ENCODE peak calls at places on chromosome 3, in nine cellular contexts. B is right atrium auricular region, S is endothelial cell, I is GM13976, F is transverse colon, G is AG04450, M is progenitor cell of endocrine pancreas, E is mammary epithelial cell, W is WTC11. P is an unnamed sample.

GRCh38 chr3:134682196-134682880 is 31.5 kb upstream of the KY start:
- DNase-seq in I (no peak), W (no peak), M (no peak), F (no peak), E (no peak), S (no peak), G (no peak), B (no peak), P (no peak)

GRCh38 chr3:101602731-101603130 is 28.8 kb downstream of the PCNP start:
- DNase-seq in B (no peak), E (no peak), W (no peak), S (no peak), F (no peak), G (no peak), I (no peak), M (no peak), P (no peak)

GRCh38 chr3:74592359-74592758 is 22.1 kb downstream of the CNTN3 start:
- DNase-seq in S (no peak), B (no peak), W (no peak), F (no peak), M (no peak), E (no peak), G (no peak), I (no peak), P (no peak)

GRCh38 chr3:135753506-135753905 is 212.0 kb upstream of the PPP2R3A start:
- DNase-seq in I (no peak), M (no peak), G (no peak), B (no peak), W (no peak), E (no peak), S (no peak), F (no peak), P (no peak)

GRCh38 chr3:44042772-44043171 is 198.9 kb upstream of the TOPAZ1 start:
- DNase-seq in S (no peak), E (no peak), B (no peak), W (no peak), F (no peak), I (no peak), G (no peak), M (no peak), P (no peak)

GRCh38 chr3:69246612-69247011 is 124.2 kb upstream of the LMOD3 start:
- DNase-seq in B (no peak), S (no peak), E (no peak), G (no peak), F (no peak), W (no peak), M (no peak), I (no peak), P (no peak)

GRCh38 chr3:129278970-129279906 is 568 bp downstream of the HMCES start:
- DNase-seq in W (peak; percentile 57), E (peak; percentile 78), M (peak; percentile 43), B (peak; percentile 67), F (peak; percentile 47), S (peak; percentile 56), G (no peak), I (peak; percentile 56), P (peak; percentile 42)

GRCh38 chr3:196941846-196942225 is 492 bp downstream of the NCBP2 start:
- DNase-seq in G (no peak), M (no peak), B (no peak), I (peak; percentile 76), W (peak; percentile 61), F (peak; percentile 60), E (no peak), S (peak; percentile 59), P (peak; percentile 67)

GRCh38 chr3:151169262-151169661 is 33.8 kb downstream of the GPR171 start:
- DNase-seq in E (no peak), S (no peak), F (no peak), M (no peak), B (no peak), I (no peak), G (no peak), W (no peak), P (no peak)

GRCh38 chr3:46359748-46360509 is 6.0 kb downstream of the CCR2 start:
- DNase-seq in F (no peak), G (no peak), M (no peak), E (no peak), S (no peak), B (no peak), W (no peak), I (no peak), P (no peak)

GRCh38 chr3:154730221-154730620 is 300.2 kb upstream of the GPR149 start:
- DNase-seq in E (no peak), W (no peak), I (no peak), F (no peak), S (no peak), G (no peak), M (no peak), B (no peak), P (no peak)

GRCh38 chr3:70298385-70298784 is 14.1 kb downstream of the MDFIC2 start:
- DNase-seq in S (no peak), F (no peak), W (no peak), B (no peak), I (no peak), G (no peak), E (no peak), M (no peak), P (no peak)

GRCh38 chr3:128226794-128227399 is 73.6 kb downstream of the EEFSEC start:
- DNase-seq in I (peak; percentile 73), E (peak; percentile 9), M (peak; percentile 64), F (no peak), B (no peak), G (no peak), W (peak; percentile 78), S (peak; percentile 77), P (peak; percentile 48)

GRCh38 chr3:171396048-171396447 is 64.2 kb downstream of the TNIK start:
- DNase-seq in I (no peak), B (no peak), W (no peak), S (no peak), F (no peak), G (no peak), E (no peak), M (no peak), P (no peak)

GRCh38 chr3:155859859-155860258 is 5.6 kb upstream of the SLC33A1 start:
- DNase-seq in G (no peak), W (no peak), S (no peak), B (no peak), I (peak; percentile 49), F (no peak), E (no peak), M (no peak), P (peak; percentile 39)
- TF ChIP-seq CTCF in G (peak; percentile 38), W (no peak), S (no peak), B (no peak), I (peak; percentile 20), F (no peak), E (peak; percentile 5), M (no peak), P (peak; percentile 35)

DNA sequence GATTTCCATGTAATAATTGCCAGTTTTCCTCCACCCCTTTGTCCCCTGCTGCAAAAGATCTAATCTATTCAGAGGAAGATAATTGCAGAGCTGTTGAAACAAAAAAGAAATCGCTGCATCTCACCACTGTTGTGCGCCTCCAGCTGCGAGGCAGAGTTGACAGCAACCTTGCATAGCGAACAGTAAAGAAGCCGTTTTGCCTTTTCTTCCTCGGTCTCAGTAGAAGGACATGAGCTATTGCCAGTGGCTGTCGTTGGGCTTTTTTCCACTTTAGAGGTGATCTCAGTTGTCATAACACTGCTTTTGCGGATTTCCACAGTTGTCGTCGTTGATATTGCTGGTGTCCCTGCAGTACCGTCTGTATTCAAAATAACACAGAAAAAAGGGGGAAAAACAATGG is 314.2 kb downstream of the ZNF385D start:
- DNase-seq in F (no peak), G (no peak), I (no peak), S (no peak), E (no peak), M (no peak), W (no peak), B (no peak), P (no peak)
- TF ChIP-seq CTCF in F (no peak), G (no peak), I (no peak), S (no peak), E (no peak), M (no peak), W (no peak), B (no peak), P (no peak)

GRCh38 chr3:192917508-192918274 is at the start of gene MB21D2:
- DNase-seq in B (peak; percentile 88), E (peak; percentile 80), G (peak; percentile 37), W (peak; percentile 58), F (peak; percentile 69), M (peak; percentile 65), I (peak; percentile 89), S (peak; percentile 73), P (peak; percentile 87)
- TF ChIP-seq CTCF in B (no peak), E (no peak), G (no peak), W (no peak), F (no peak), M (no peak), I (no peak), S (no peak), P (no peak)

GRCh38 chr3:64505419-64505818 is 182.4 kb downstream of the ADAMTS9 start:
- DNase-seq in E (no peak), M (no peak), S (no peak), G (no peak), I (no peak), F (no peak), W (no peak), B (no peak), P (no peak)

GRCh38 chr3:64502284-64502683 is 185.5 kb downstream of the ADAMTS9 start:
- DNase-seq in F (no peak), M (no peak), W (no peak), E (no peak), G (peak; percentile 61), S (no peak), I (no peak), B (no peak), P (no peak)

GRCh38 chr3:64509216-64509615 is 178.6 kb downstream of the ADAMTS9 start:
- DNase-seq in M (no peak), E (no peak), W (no peak), I (no peak), S (no peak), F (no peak), B (no peak), G (no peak), P (no peak)

DNA sequence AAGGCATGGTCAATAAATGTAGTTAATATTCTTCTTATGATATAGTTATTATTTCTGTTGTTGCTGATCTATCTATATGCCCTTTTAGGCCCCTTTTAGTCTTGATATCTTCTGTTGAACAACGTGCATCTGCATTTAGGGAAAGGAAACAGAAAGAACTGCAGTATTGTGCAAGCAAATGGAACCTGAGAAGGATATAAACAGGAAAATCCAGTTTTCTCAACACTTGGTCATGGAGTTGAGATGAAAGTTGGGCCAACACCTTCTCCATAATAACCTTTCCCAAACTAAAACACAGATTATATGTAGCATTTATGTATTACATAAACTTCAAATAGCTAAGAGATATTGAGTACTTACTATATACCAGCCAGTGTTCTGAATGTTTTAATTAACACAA is 179.7 kb downstream of the ADAMTS9 start:
- DNase-seq in I (no peak), W (no peak), E (peak; percentile 38), G (no peak), M (no peak), B (no peak), S (no peak), F (no peak), P (no peak)
- TF ChIP-seq CTCF in I (no peak), W (no peak), E (no peak), G (no peak), M (no peak), B (no peak), S (no peak), F (no peak), P (no peak)

DNA sequence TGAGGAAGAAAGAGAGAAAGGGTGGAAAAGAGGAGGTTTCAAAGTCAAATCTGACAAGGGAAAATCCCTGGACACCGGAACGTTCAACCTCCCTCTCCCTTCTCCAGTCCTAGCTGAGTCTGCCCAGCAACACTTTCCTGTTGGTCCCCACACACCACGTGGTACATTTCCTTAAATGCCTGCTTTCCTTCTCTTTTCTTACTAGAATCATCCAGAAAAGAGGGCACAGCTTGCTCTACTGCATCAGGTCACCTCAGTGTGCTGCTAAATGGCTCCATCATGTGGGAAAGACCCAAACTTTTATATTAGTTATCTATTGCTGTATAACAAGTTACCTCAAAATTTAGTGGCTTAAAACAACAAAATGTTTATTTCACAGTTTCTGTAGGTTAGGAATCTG is 181.2 kb downstream of the NECTIN3 start:
- DNase-seq in B (no peak), F (no peak), W (no peak), E (no peak), G (no peak), I (no peak), M (no peak), S (no peak), P (no peak)
- TF ChIP-seq CTCF in B (no peak), F (no peak), W (no peak), E (no peak), G (no peak), I (no peak), M (no peak), S (no peak), P (no peak)

P was measured in GM13977.